ENCODE peak calls at places on chromosome 17, in five cellular contexts. I, O, X, J and M are unnamed samples.

GRCh38 chr17:27651411-27652345 is 20.7 kb downstream of the LGALS9 start:
- DNase-seq in I (peak; percentile 43), O (peak; percentile 77), X (no peak), J (peak; percentile 21), M (peak; percentile 65)

GRCh38 chr17:67682196-67682595 is 35.5 kb upstream of the NOL11 start:
- DNase-seq in I (no peak), O (no peak), X (no peak), J (no peak), M (no peak)

GRCh38 chr17:19660219-19660870 is 11.8 kb downstream of the ALDH3A2 start:
- DNase-seq in I (no peak), O (no peak), X (no peak), J (no peak), M (no peak)

GRCh38 chr17:48747445-48748363 is 19.2 kb upstream of the HOXB13 start:
- DNase-seq in I (no peak), O (peak; percentile 60), X (no peak), J (no peak), M (no peak)

GRCh38 chr17:49469831-49470568 is 25.1 kb upstream of the NGFR start:
- DNase-seq in I (no peak), O (peak; percentile 67), X (no peak), J (no peak), M (no peak)

GRCh38 chr17:77999413-78000173 is 41.1 kb downstream of the TNRC6C start:
- DNase-seq in I (peak; percentile 25), O (no peak), X (no peak), J (no peak), M (no peak)

GRCh38 chr17:39627170-39627716 is 491 bp downstream of the PPP1R1B start:
- DNase-seq in I (no peak), O (no peak), X (no peak), J (no peak), M (no peak)

GRCh38 chr17:50218771-50219315 is 17.4 kb upstream of the COL1A1 start:
- DNase-seq in I (peak; percentile 97), O (no peak), X (peak; percentile 77), J (peak; percentile 18), M (no peak)

GRCh38 chr17:75287221-75287620 is 2.0 kb downstream of the SLC25A19 start:
- DNase-seq in I (no peak), O (no peak), X (no peak), J (no peak), M (no peak)

GRCh38 chr17:75289832-75290337 is 652 bp upstream of the SLC25A19 start:
- DNase-seq in I (peak; percentile 82), O (no peak), X (no peak), J (no peak), M (peak; percentile 90)

GRCh38 chr17:75288359-75288758 is 874 bp downstream of the SLC25A19 start:
- DNase-seq in I (no peak), O (no peak), X (no peak), J (no peak), M (no peak)

GRCh38 chr17:75288784-75289121 is 480 bp downstream of the SLC25A19 start:
- DNase-seq in I (no peak), O (peak; percentile 53), X (no peak), J (no peak), M (peak; percentile 73)

GRCh38 chr17:75289122-75289831 is at the start of gene SLC25A19:
- DNase-seq in I (peak; percentile 98), O (peak; percentile 98), X (peak; percentile 97), J (peak; percentile 91), M (peak; percentile 100)
- TF ChIP-seq CTCF in I (peak; percentile 20), O (no peak), X (peak; percentile 6), J (peak; percentile 44), M (peak; percentile 36)

GRCh38 chr17:14337596-14338079 is 36.8 kb downstream of the HS3ST3B1 start:
- DNase-seq in I (no peak), O (no peak), X (no peak), J (peak; percentile 59), M (peak; percentile 28)
- TF ChIP-seq CTCF in I (no peak), O (no peak), X (no peak), J (no peak), M (no peak)

GRCh38 chr17:81338301-81339179 is 43.4 kb upstream of the SLC38A10 start:
- DNase-seq in I (no peak), O (no peak), X (no peak), J (no peak), M (no peak)
- TF ChIP-seq CTCF in I (no peak), O (no peak), X (no peak), J (no peak), M (no peak)

DNA sequence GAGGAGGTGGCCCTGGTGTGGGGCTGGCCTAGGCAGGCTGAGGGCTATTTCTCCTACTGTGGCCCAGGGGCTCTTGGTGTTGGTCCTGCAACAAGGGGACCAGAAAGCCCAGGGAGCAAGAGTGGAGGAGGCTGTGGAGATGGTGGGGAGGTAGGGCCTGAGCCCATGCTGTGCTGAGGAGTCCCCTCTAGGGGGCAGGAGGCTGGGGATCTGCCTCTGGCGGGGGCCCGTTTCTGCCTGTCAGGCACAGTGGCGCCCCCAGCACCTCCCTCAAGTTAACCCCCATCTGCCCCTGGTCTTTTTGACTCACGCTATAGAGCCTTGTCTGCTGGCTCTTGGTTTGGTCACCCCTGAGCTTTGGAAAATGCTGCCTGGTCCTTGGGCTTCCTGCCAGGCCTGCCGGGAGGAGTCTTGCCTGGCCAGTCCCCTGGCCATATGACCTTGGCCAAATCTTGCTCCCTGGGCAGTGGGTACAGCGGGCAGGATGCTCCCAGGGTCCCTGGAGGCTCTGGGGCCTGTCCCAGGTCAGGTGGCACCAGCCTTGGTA is 5.9 kb downstream of the BAIAP2 start:
- DNase-seq in I (no peak), O (peak; percentile 72), X (no peak), J (peak; percentile 63), M (peak; percentile 27)
- TF ChIP-seq CTCF in I (peak; percentile 43), O (peak; percentile 68), X (peak; percentile 53), J (peak; percentile 4), M (peak; percentile 58)

DNA sequence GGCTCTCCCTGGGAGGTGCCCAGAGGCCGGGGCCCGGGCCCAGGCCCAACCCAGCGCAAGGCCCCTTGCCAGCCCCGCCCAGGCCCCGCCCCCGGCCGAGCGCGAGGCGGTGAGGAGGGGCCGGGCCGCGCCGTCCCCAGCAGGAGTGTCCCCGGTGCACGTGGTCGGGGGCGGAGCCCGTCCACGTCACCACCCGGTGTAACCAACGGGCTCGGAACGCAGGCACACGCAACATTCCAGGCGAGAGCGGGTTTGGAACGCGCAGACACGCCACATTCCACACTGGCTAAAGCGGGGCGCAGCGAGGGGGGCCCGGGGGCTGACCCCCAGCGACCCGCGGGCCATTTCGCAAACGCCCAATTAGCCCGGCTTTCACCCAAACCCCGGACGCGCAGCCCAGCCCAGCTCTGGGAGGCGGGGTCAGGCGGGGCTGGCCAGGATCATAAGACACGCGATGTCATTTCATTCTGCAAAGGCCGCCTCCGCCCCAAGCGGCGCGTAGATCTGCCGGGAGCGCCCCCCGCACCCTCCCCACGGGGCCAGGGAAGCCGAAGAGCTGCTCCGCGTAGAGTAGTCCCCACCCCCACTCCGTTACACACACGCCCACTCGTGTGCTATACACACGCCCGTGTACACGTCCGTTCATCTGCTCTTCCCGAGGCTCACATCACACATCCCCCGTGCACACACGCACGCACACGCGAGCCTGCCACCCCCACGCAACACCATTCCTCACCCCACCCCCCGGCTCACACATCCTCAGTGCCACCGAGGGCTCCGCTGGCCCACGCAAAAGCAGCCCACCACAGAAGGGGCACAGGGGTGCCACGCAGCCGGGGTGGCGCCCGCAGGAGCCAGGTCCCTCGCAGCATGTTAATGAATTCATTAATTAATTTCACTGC is 1.0 kb downstream of the MNT start:
- DNase-seq in I (peak; percentile 96), O (peak; percentile 96), X (peak; percentile 97), J (peak; percentile 98), M (peak; percentile 95)
- TF ChIP-seq CTCF in I (no peak), O (no peak), X (peak; percentile 8), J (no peak), M (no peak)